ENCODE peak calls at places on chromosomes 6 and 20, in five cellular contexts. G is heart right ventricle, Q is neural progenitor cell, M is esophagus squamous epithelium, F is iPS DF 6.9. J is an unnamed sample.

GRCh38 chr20:35240083-35240913 is 13.8 kb downstream of the MMP24 start:
- DNase-seq in G (no peak), Q (no peak), M (no peak), F (no peak), J (no peak)

GRCh38 chr6:7232351-7232750 is 80.6 kb downstream of the SSR1 start:
- DNase-seq in G (no peak), Q (no peak), M (no peak), F (no peak), J (no peak)

GRCh38 chr6:61787998-61788397 is 498.0 kb downstream of the KHDRBS2 start:
- DNase-seq in G (no peak), Q (no peak), M (no peak), F (no peak), J (no peak)

GRCh38 chr6:25173951-25174474 is 105.2 kb upstream of the CARMIL1 start:
- DNase-seq in G (no peak), Q (no peak), M (no peak), F (no peak), J (peak)

GRCh38 chr6:5085638-5086293 is 625 bp downstream of the PPP1R3G start:
- DNase-seq in G (no peak), Q (peak), M (no peak), F (no peak), J (peak)

GRCh38 chr20:52305029-52305645 is 113.6 kb upstream of the ZFP64 start:
- DNase-seq in G (no peak), Q (no peak), M (no peak), F (no peak), J (no peak)

GRCh38 chr6:168210239-168211107 is 109.1 kb downstream of the DACT2 start:
- DNase-seq in G (no peak), Q (no peak), M (no peak), F (no peak), J (no peak)

GRCh38 chr6:97394160-97394748 is 111.2 kb upstream of the MMS22L start:
- DNase-seq in G (peak), Q (peak), M (no peak), F (peak), J (peak)

GRCh38 chr6:112330071-112330876 is 16.9 kb upstream of the RFPL4B start:
- DNase-seq in G (no peak), Q (no peak), M (no peak), F (no peak), J (no peak)

DNA sequence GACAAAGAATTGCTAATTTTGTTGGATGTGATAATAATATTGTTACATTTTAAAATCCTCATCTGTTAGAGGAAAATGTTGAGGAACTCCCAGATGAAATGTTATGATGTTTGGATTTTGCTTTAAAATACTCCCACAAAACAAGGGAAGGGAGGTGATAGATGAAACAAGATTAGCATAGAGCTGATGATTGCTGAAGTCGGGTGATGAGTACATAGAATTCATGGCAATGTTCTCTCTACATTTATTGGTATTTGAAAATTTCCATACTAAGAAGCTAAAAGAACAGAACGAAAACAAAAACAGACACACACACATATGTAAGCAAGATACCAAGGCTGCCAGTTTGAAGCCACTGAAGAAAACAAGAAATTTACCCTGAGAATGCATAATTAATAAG is 1.6 kb downstream of the GSTA4 start:
- DNase-seq in G (no peak), Q (no peak), M (no peak), F (no peak), J (peak)
- H3K4me3 ChIP-seq in G (peak), Q (peak), M (peak), F (no peak), J (peak)

DNA sequence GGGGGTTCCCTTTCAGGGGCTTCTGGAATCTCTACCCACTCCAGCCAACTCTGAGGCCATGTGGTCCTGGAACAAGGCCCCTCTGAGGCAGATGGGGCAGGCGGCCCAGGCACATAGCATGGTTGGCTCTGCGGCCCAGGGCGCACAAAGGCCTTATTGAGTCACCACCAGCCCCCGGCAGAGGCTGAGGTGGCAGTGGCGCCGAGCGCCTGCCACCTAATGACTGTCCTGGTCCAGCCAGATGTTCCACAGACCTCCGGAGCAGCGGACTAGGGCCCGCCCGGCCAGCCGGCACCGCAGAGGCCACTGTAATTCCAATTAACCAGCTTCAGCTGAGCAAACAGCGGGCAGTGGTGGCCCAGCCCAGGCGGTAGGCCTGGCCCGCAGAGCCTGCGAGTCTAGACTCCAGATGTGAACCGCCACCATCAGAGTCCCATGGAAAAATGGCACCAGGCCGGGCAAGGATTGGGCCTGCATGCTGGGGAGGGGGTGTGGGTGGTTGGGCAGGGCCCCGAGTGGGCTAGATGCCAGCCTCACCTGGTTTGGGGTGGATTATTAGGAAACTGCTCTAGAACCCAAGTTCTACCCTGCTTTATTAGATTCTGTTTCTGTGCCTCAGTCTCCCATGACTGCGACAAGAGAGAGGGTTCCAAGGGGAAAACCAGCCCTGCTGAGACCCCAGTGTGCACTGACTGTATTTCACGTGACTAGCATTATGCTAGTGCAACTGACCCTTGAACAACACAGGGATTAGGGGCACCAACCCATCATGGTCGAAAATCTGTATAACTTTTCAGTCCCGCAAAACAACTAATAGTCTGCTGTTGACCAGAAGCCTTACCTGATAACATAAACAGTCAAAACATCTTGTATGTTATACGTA is 34.1 kb upstream of the ID1 start:
- DNase-seq in G (no peak), Q (no peak), M (no peak), F (no peak), J (peak)
- H3K4me3 ChIP-seq in G (no peak), Q (no peak), M (no peak), F (no peak), J (no peak)

DNA sequence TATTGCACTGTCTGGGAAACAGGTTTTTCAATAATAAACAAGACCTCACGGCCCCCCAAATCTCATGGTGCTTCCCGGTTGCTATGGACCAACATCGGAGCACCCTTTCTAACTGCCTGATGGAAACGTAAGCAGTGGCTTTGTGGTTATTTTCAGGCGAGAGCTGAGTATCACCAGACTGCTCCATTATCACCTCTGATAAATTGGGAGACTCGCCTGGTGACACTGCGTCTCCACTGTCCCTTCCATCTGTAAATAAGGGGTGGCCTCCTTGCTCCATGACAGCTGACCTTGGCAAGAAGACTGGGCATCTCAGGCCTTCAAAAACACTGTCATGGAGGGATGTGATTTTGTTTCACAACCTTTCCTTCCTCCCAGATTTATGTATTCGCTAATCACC is 17.8 kb upstream of the CDH4 start:
- DNase-seq in G (no peak), Q (no peak), M (no peak), F (no peak), J (no peak)
- H3K4me3 ChIP-seq in G (no peak), Q (no peak), M (no peak), F (no peak), J (no peak)

GRCh38 chr6:108132863-108133262 is 33.0 kb upstream of the NR2E1 start:
- DNase-seq in G (no peak), Q (no peak), M (no peak), F (no peak), J (no peak)

GRCh38 chr6:108133594-108134179 is 32.1 kb upstream of the NR2E1 start:
- DNase-seq in G (peak), Q (peak), M (no peak), F (no peak), J (peak)

GRCh38 chr6:108134213-108134973 is 31.4 kb upstream of the NR2E1 start:
- DNase-seq in G (no peak), Q (peak), M (no peak), F (no peak), J (no peak)
- H3K4me3 ChIP-seq in G (peak), Q (peak), M (peak), F (no peak), J (peak)

GRCh38 chr6:11224252-11224965 is 8.1 kb downstream of the NEDD9 start:
- DNase-seq in G (no peak), Q (no peak), M (no peak), F (no peak), J (peak)
- H3K4me3 ChIP-seq in G (peak), Q (no peak), M (no peak), F (no peak), J (no peak)

GRCh38 chr6:2748183-2748582 is 2.5 kb downstream of the MYLK4 start:
- DNase-seq in G (no peak), Q (no peak), M (no peak), F (no peak), J (no peak)
- H3K4me3 ChIP-seq in G (no peak), Q (no peak), M (no peak), F (no peak), J (no peak)

DNA sequence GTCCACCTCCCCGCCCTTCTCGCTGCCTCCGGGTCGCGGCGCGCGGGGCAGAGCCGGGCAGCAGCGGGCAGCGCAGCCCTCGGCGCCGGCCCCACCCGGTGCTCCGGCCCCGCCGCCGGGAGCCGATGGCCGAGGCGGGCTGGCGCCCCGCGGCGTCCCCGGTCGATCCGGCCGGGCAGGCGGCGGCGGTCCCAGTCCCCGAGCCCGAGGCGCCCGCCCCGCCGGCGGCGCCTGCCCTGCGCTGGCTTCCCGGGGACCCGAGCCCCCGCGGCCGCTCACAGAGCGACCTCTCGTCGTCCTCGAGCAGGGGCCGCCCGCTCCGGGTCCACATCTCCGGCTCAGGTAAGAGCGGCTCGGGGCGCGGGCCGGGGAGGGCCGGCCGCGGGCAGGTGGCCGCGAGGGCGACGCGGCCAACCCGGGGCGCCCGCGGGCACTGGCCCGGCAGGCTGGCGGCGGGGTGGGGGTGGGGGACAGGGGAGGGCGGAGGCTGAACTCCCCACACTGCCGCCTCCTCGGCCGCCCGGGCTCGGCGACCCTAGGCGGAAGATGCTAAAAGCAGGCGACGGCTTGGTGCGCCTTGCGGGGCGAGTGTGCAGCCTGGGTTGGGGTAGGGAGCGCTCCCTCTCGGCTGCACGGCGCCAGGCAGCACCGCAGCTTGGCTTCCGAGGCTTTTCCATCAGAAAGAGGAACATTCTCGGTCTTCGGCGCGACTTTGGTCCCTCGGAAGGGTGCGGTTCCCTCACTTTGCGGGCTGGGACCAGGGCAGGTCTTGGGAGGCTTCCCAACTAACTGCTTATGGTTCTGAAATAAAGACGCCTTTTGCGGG is 25.6 kb upstream of the FUCA2 start:
- DNase-seq in G (peak), Q (peak), M (no peak), F (peak), J (peak)
- H3K4me3 ChIP-seq in G (peak), Q (peak), M (peak), F (peak), J (peak)

DNA sequence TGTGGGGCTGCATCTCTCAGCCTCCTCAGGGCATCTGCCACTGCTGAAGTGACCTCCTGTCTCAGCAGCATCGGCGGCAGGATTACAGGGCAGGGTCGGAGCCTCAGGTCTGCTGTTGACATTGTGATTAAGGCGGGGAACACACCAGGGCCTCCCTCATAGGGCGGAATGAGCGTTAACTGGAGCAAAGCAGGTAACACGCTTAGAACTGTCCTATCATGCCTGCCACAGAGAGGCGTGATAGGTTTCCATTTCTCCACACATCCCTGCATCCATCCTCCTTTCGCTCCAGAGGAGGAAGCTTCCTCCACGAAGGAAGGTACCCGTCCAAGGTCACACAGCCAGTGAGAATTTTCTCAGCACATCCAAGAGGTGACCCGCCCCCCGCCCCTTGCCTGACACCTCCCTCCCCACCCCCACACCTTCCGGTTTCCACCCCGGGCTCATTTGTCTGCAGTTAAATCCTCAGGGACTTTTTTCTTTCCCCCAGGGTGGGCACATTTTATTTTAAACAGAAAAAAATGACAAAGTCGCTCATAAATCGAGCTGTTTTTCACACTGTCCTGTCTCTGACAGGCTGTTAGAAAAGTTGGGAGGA is 200.8 kb downstream of the TFAP2C start:
- DNase-seq in G (no peak), Q (no peak), M (no peak), F (no peak), J (no peak)
- H3K4me3 ChIP-seq in G (no peak), Q (peak), M (no peak), F (no peak), J (no peak)

GRCh38 chr6:125988280-125988679 is 1.9 kb downstream of the TRMT11 start:
- DNase-seq in G (no peak), Q (no peak), M (no peak), F (no peak), J (no peak)
- H3K4me3 ChIP-seq in G (no peak), Q (peak), M (no peak), F (no peak), J (no peak)